ENCODE peak calls at places on chromosome 17, in six cellular contexts. One of them, this sample, is unnamed.
A peak's percentile ranks its signal among the peaks of the same experiment; 100 is the strongest.

GRCh38 chr17:44004077-44004760 is at the start of gene NAGS:
- DNase-seq in cardiac muscle cell: no peak
- DNase-seq in stomach: no peak
- DNase-seq in GM12878: no peak
- DNase-seq in breast epithelium: no peak
- DNase-seq in fibroblast of lung: no peak
- DNase-seq in this sample: no peak

GRCh38 chr17:17349724-17350106 is 46.5 kb downstream of the NT5M start:
- DNase-seq in cardiac muscle cell: no peak
- DNase-seq in stomach: no peak
- DNase-seq in GM12878: no peak
- DNase-seq in breast epithelium: peak; percentile 28
- DNase-seq in fibroblast of lung: no peak
- DNase-seq in this sample: no peak

GRCh38 chr17:82436601-82437324 is 13.8 kb downstream of the CYBC1 start:
- DNase-seq in cardiac muscle cell: no peak
- DNase-seq in stomach: peak; percentile 53
- DNase-seq in GM12878: no peak
- DNase-seq in breast epithelium: no peak
- DNase-seq in fibroblast of lung: no peak
- DNase-seq in this sample: no peak

GRCh38 chr17:67375761-67376160 is 1.3 kb upstream of the PITPNC1 start:
- DNase-seq in cardiac muscle cell: no peak
- DNase-seq in stomach: no peak
- DNase-seq in GM12878: no peak
- DNase-seq in breast epithelium: no peak
- DNase-seq in fibroblast of lung: no peak
- DNase-seq in this sample: no peak

GRCh38 chr17:77800832-77801231 is 157.7 kb upstream of the TNRC6C start:
- DNase-seq in cardiac muscle cell: no peak
- DNase-seq in stomach: no peak
- DNase-seq in GM12878: no peak
- DNase-seq in breast epithelium: no peak
- DNase-seq in fibroblast of lung: no peak
- DNase-seq in this sample: no peak

GRCh38 chr17:63631626-63632025 is 9.4 kb downstream of the MAP3K3 start:
- DNase-seq in cardiac muscle cell: no peak
- DNase-seq in stomach: no peak
- DNase-seq in GM12878: no peak
- DNase-seq in breast epithelium: no peak
- DNase-seq in fibroblast of lung: no peak
- DNase-seq in this sample: no peak

GRCh38 chr17:77644981-77645380 is 313.5 kb upstream of the TNRC6C start:
- DNase-seq in cardiac muscle cell: no peak
- DNase-seq in stomach: no peak
- DNase-seq in GM12878: no peak
- DNase-seq in breast epithelium: no peak
- DNase-seq in fibroblast of lung: no peak
- DNase-seq in this sample: no peak

GRCh38 chr17:30372755-30373154 is 6.0 kb upstream of the CPD start:
- DNase-seq in cardiac muscle cell: no peak
- DNase-seq in stomach: no peak
- DNase-seq in GM12878: no peak
- DNase-seq in breast epithelium: no peak
- DNase-seq in fibroblast of lung: peak; percentile 48
- DNase-seq in this sample: no peak

GRCh38 chr17:58373923-58374322 is 21.9 kb upstream of the SUPT4H1 start:
- DNase-seq in cardiac muscle cell: no peak
- DNase-seq in stomach: no peak
- DNase-seq in GM12878: no peak
- DNase-seq in breast epithelium: no peak
- DNase-seq in fibroblast of lung: no peak
- DNase-seq in this sample: no peak

GRCh38 chr17:44214896-44215295 is 4.6 kb downstream of the UBTF start:
- DNase-seq in cardiac muscle cell: no peak
- DNase-seq in stomach: no peak
- DNase-seq in GM12878: no peak
- DNase-seq in breast epithelium: no peak
- DNase-seq in fibroblast of lung: no peak
- DNase-seq in this sample: no peak

GRCh38 chr17:15262291-15263205 is 2.6 kb downstream of the PMP22 start:
- DNase-seq in cardiac muscle cell: peak; percentile 89
- DNase-seq in stomach: peak; percentile 63
- DNase-seq in GM12878: no peak
- DNase-seq in breast epithelium: peak; percentile 80
- DNase-seq in fibroblast of lung: peak; percentile 89
- DNase-seq in this sample: peak; percentile 87

GRCh38 chr17:64357191-64357981 is 33.3 kb downstream of the PECAM1 start:
- DNase-seq in cardiac muscle cell: peak; percentile 99
- DNase-seq in stomach: no peak
- DNase-seq in GM12878: no peak
- DNase-seq in breast epithelium: no peak
- DNase-seq in fibroblast of lung: peak; percentile 100
- DNase-seq in this sample: peak; percentile 70

GRCh38 chr17:16407911-16408588 is 7.3 kb upstream of the TRPV2 start:
- DNase-seq in cardiac muscle cell: peak; percentile 65
- DNase-seq in stomach: peak; percentile 78
- DNase-seq in GM12878: peak; percentile 96
- DNase-seq in breast epithelium: no peak
- DNase-seq in fibroblast of lung: peak; percentile 43
- DNase-seq in this sample: peak; percentile 82

GRCh38 chr17:5545051-5545987 is 39.0 kb downstream of the NLRP1 start:
- DNase-seq in cardiac muscle cell: no peak
- DNase-seq in stomach: no peak
- DNase-seq in GM12878: no peak
- DNase-seq in breast epithelium: no peak
- DNase-seq in fibroblast of lung: peak; percentile 62
- DNase-seq in this sample: no peak

GRCh38 chr17:55777471-55777971 is 26.7 kb downstream of the PCTP start:
- DNase-seq in cardiac muscle cell: no peak
- DNase-seq in stomach: no peak
- DNase-seq in GM12878: no peak
- DNase-seq in breast epithelium: no peak
- DNase-seq in fibroblast of lung: no peak
- DNase-seq in this sample: no peak

GRCh38 chr17:75476274-75476673 is 19.8 kb downstream of the TMEM94 start:
- DNase-seq in cardiac muscle cell: peak; percentile 68
- DNase-seq in stomach: no peak
- DNase-seq in GM12878: no peak
- DNase-seq in breast epithelium: no peak
- DNase-seq in fibroblast of lung: peak; percentile 46
- DNase-seq in this sample: no peak

GRCh38 chr17:55444471-55445441 is 23.1 kb upstream of the MMD start:
- DNase-seq in cardiac muscle cell: no peak
- DNase-seq in stomach: no peak
- DNase-seq in GM12878: no peak
- DNase-seq in breast epithelium: no peak
- DNase-seq in fibroblast of lung: peak; percentile 42
- DNase-seq in this sample: no peak

GRCh38 chr17:17682737-17683675 is 1.7 kb downstream of the RAI1 start:
- DNase-seq in cardiac muscle cell: peak; percentile 89
- DNase-seq in stomach: peak; percentile 75
- DNase-seq in GM12878: no peak
- DNase-seq in breast epithelium: no peak
- DNase-seq in fibroblast of lung: peak; percentile 86
- DNase-seq in this sample: peak; percentile 64

GRCh38 chr17:37276475-37276874 is 99.3 kb upstream of the C17orf78 start:
- DNase-seq in cardiac muscle cell: no peak
- DNase-seq in stomach: no peak
- DNase-seq in GM12878: no peak
- DNase-seq in breast epithelium: no peak
- DNase-seq in fibroblast of lung: peak; percentile 28
- DNase-seq in this sample: no peak

GRCh38 chr17:64499805-64500486 is 3.1 kb upstream of the POLG2 start:
- DNase-seq in cardiac muscle cell: no peak
- DNase-seq in stomach: no peak
- DNase-seq in GM12878: no peak
- DNase-seq in breast epithelium: no peak
- DNase-seq in fibroblast of lung: peak; percentile 62
- DNase-seq in this sample: no peak

GRCh38 chr17:63940584-63940983 is 8.5 kb upstream of the CD79B start:
- DNase-seq in cardiac muscle cell: no peak
- DNase-seq in stomach: no peak
- DNase-seq in GM12878: no peak
- DNase-seq in breast epithelium: no peak
- DNase-seq in fibroblast of lung: no peak
- DNase-seq in this sample: no peak

GRCh38 chr17:66649818-66650489 is 185.0 kb upstream of the CACNG5 start:
- DNase-seq in cardiac muscle cell: no peak
- DNase-seq in stomach: no peak
- DNase-seq in GM12878: no peak
- DNase-seq in breast epithelium: no peak
- DNase-seq in fibroblast of lung: no peak
- DNase-seq in this sample: no peak

GRCh38 chr17:67542219-67543114 is 165.4 kb downstream of the PITPNC1 start:
- DNase-seq in cardiac muscle cell: no peak
- DNase-seq in stomach: no peak
- DNase-seq in GM12878: no peak
- DNase-seq in breast epithelium: no peak
- DNase-seq in fibroblast of lung: no peak
- DNase-seq in this sample: no peak

GRCh38 chr17:10842658-10843057 is 4.8 kb upstream of the PIRT start:
- DNase-seq in cardiac muscle cell: no peak
- DNase-seq in stomach: peak; percentile 84
- DNase-seq in GM12878: no peak
- DNase-seq in breast epithelium: no peak
- DNase-seq in fibroblast of lung: no peak
- DNase-seq in this sample: no peak

GRCh38 chr17:45200701-45201100 is 21.0 kb upstream of the FMNL1 start:
- DNase-seq in cardiac muscle cell: peak; percentile 70
- DNase-seq in stomach: no peak
- DNase-seq in GM12878: no peak
- DNase-seq in breast epithelium: no peak
- DNase-seq in fibroblast of lung: no peak
- DNase-seq in this sample: peak; percentile 76

GRCh38 chr17:39704821-39705551 is 5.1 kb downstream of the ERBB2 start:
- DNase-seq in cardiac muscle cell: peak; percentile 14
- DNase-seq in stomach: peak; percentile 77
- DNase-seq in GM12878: no peak
- DNase-seq in breast epithelium: no peak
- DNase-seq in fibroblast of lung: peak; percentile 38
- DNase-seq in this sample: no peak
- H3K27ac ChIP-seq in cardiac muscle cell: peak overlapping the region; percentile 93
- H3K27ac ChIP-seq in stomach: peak overlapping the region; percentile 92
- H3K27ac ChIP-seq in GM12878: no peak overlapping the region
- H3K27ac ChIP-seq in breast epithelium: peak overlapping the region; percentile 98
- H3K27ac ChIP-seq in fibroblast of lung: no peak overlapping the region
- H3K27ac ChIP-seq in this sample: peak overlapping the region; percentile 81

DNA sequence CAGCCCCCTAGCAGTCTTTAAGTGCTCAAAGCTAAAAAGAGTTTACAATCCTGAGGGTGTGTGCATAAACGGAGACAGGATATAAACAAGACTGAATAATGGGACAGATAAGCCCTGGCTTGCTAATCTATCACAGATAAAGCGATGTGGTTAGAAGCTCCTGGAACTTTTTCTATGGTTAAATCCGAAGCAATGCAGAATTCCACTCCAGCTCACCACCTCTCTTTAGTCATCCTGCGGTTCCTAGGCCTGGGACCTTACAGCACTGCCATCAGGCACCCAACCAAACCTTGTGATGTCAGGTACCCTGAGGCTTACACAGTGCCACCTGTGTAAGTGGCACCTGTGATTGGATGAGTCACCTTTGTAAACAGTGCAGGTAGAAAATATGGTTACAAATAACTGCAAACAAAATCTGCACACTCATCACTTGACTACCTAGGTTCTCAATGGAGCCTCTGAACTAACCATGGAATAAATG is 31.5 kb upstream of the B4GALNT2 start:
- DNase-seq in cardiac muscle cell: peak; percentile 62
- DNase-seq in stomach: peak; percentile 40
- DNase-seq in GM12878: no peak
- DNase-seq in breast epithelium: peak; percentile 55
- DNase-seq in fibroblast of lung: peak; percentile 94
- DNase-seq in this sample: no peak
- H3K27ac ChIP-seq in cardiac muscle cell: no peak overlapping the region
- H3K27ac ChIP-seq in stomach: no peak overlapping the region
- H3K27ac ChIP-seq in GM12878: no peak overlapping the region
- H3K27ac ChIP-seq in breast epithelium: peak overlapping the region; percentile 55
- H3K27ac ChIP-seq in fibroblast of lung: no peak overlapping the region
- H3K27ac ChIP-seq in this sample: no peak overlapping the region

GRCh38 chr17:72125742-72126141 is 4.9 kb downstream of the SOX9 start:
- DNase-seq in cardiac muscle cell: peak; percentile 47
- DNase-seq in stomach: no peak
- DNase-seq in GM12878: no peak
- DNase-seq in breast epithelium: no peak
- DNase-seq in fibroblast of lung: peak; percentile 77
- DNase-seq in this sample: no peak

GRCh38 chr17:72123496-72123963 is 2.7 kb downstream of the SOX9 start:
- DNase-seq in cardiac muscle cell: no peak
- DNase-seq in stomach: peak; percentile 37
- DNase-seq in GM12878: no peak
- DNase-seq in breast epithelium: no peak
- DNase-seq in fibroblast of lung: peak; percentile 25
- DNase-seq in this sample: no peak

GRCh38 chr17:72125226-72125651 is 4.4 kb downstream of the SOX9 start:
- DNase-seq in cardiac muscle cell: peak; percentile 55
- DNase-seq in stomach: no peak
- DNase-seq in GM12878: no peak
- DNase-seq in breast epithelium: no peak
- DNase-seq in fibroblast of lung: peak; percentile 65
- DNase-seq in this sample: no peak

GRCh38 chr17:72123964-72124791 is 3.4 kb downstream of the SOX9 start:
- DNase-seq in cardiac muscle cell: peak; percentile 49
- DNase-seq in stomach: no peak
- DNase-seq in GM12878: no peak
- DNase-seq in breast epithelium: no peak
- DNase-seq in fibroblast of lung: peak; percentile 53
- DNase-seq in this sample: no peak

GRCh38 chr17:72126575-72127486 is 6.0 kb downstream of the SOX9 start:
- DNase-seq in cardiac muscle cell: peak; percentile 71
- DNase-seq in stomach: peak; percentile 61
- DNase-seq in GM12878: no peak
- DNase-seq in breast epithelium: no peak
- DNase-seq in fibroblast of lung: peak; percentile 92
- DNase-seq in this sample: no peak
- H3K27ac ChIP-seq in cardiac muscle cell: no peak overlapping the region
- H3K27ac ChIP-seq in stomach: peak overlapping the region; percentile 59
- H3K27ac ChIP-seq in GM12878: no peak overlapping the region
- H3K27ac ChIP-seq in breast epithelium: peak overlapping the region; percentile 93
- H3K27ac ChIP-seq in fibroblast of lung: no peak overlapping the region
- H3K27ac ChIP-seq in this sample: peak overlapping the region; percentile 3

DNA sequence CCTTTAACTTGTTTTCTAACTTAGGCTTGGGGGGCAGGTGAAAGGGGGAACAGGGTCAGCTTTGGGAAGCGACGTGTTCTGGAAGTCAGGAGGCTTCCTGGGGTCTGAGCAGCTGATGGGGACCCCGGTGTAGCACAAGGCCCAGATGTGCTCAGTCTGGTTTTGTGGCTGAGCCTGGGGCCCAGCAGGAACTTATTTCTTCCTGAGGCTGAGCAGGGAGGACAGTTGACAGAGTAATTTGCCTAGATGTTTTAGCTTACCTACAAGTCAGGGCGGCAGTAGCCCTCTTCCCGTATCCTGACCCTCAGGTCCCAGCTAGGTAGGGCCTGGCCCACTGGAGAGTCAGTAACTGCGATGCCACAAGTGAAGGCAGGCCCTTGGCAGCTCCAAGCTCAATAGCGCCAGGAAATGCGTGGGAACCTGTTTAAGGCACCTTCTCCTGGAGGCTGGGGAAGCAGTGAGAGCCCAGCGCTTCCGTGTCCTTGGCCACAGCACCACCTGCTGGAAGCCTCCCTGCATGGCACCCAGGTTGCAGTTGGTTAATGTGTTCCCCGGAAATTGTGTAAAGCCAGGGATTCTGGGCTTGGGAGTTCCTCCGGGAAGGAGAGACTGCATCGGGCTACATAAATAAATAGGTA is 5.2 kb downstream of the CCR7 start:
- DNase-seq in cardiac muscle cell: peak; percentile 97
- DNase-seq in stomach: peak; percentile 92
- DNase-seq in GM12878: peak; percentile 72
- DNase-seq in breast epithelium: peak; percentile 95
- DNase-seq in fibroblast of lung: peak; percentile 89
- DNase-seq in this sample: peak; percentile 87
- H3K27ac ChIP-seq in cardiac muscle cell: peak overlapping the region; percentile 54
- H3K27ac ChIP-seq in stomach: no peak overlapping the region
- H3K27ac ChIP-seq in GM12878: peak overlapping the region; percentile 98
- H3K27ac ChIP-seq in breast epithelium: peak overlapping the region; percentile 97
- H3K27ac ChIP-seq in fibroblast of lung: peak overlapping the region; percentile 55
- H3K27ac ChIP-seq in this sample: peak overlapping the region; percentile 93